ENCODE peak calls at places on chromosomes 1 and 21, in five cellular contexts. I is bronchial epithelial cell; A is CD8-positive, alpha-beta T cell; C is effector memory CD4-positive, alpha-beta T cell; X is ACHN. G is an unnamed sample.

GRCh38 chr1:167578935-167579521 is 25.5 kb upstream of the CREG1 start:
- DNase-seq in I (no peak), A (no peak), C (no peak), X (no peak), G (no peak)

GRCh38 chr1:173137116-173137515 is 70.0 kb downstream of the TNFSF4 start:
- DNase-seq in I (no peak), A (no peak), C (no peak), X (no peak), G (no peak)

GRCh38 chr1:30513396-30514136 is 209.8 kb downstream of the MATN1 start:
- DNase-seq in I (no peak), A (peak; percentile 35), C (no peak), X (no peak), G (no peak)

GRCh38 chr1:41238311-41239094 is 3.6 kb downstream of the SCMH1 start:
- DNase-seq in I (peak; percentile 64), A (no peak), C (no peak), X (peak; percentile 32), G (no peak)

GRCh38 chr1:214586621-214587020 is 16.4 kb upstream of the CENPF start:
- DNase-seq in I (no peak), A (no peak), C (no peak), X (no peak), G (no peak)

GRCh38 chr1:229013981-229014380 is 256.9 kb upstream of the RAB4A start:
- DNase-seq in I (no peak), A (no peak), C (no peak), X (no peak), G (no peak)

GRCh38 chr1:27934818-27935549 is at the start of gene SMPDL3B:
- DNase-seq in I (peak; percentile 53), A (no peak), C (no peak), X (peak; percentile 81), G (no peak)

GRCh38 chr1:161404051-161404597 is 36.4 kb upstream of the CFAP126 start:
- DNase-seq in I (no peak), A (no peak), C (no peak), X (no peak), G (no peak)

GRCh38 chr1:183753464-183753891 is 51.4 kb upstream of the RGL1 start:
- DNase-seq in I (peak; percentile 91), A (no peak), C (no peak), X (no peak), G (no peak)

GRCh38 chr1:64539808-64540207 is 69.9 kb downstream of the CACHD1 start:
- DNase-seq in I (no peak), A (no peak), C (no peak), X (peak; percentile 20), G (peak; percentile 60)

GRCh38 chr1:113874017-113874879 is 2.7 kb upstream of the PTPN22 start:
- DNase-seq in I (peak; percentile 88), A (no peak), C (no peak), X (peak; percentile 14), G (no peak)

GRCh38 chr1:215119719-215120118 is 37.2 kb downstream of the KCNK2 start:
- DNase-seq in I (no peak), A (no peak), C (no peak), X (no peak), G (no peak)

GRCh38 chr1:101388904-101389546 is 152.2 kb downstream of the S1PR1 start:
- DNase-seq in I (no peak), A (no peak), C (no peak), X (no peak), G (peak; percentile 24)

GRCh38 chr1:31755197-31755611 is 8.9 kb downstream of the ADGRB2 start:
- DNase-seq in I (no peak), A (no peak), C (no peak), X (no peak), G (no peak)

GRCh38 chr21:29164330-29164942 is 34.0 kb downstream of the MAP3K7CL start:
- DNase-seq in I (peak; percentile 78), A (no peak), C (no peak), X (peak; percentile 84), G (peak; percentile 88)

GRCh38 chr1:68565923-68566322 is 69.0 kb upstream of the DEPDC1 start:
- DNase-seq in I (no peak), A (no peak), C (no peak), X (no peak), G (no peak)

GRCh38 chr1:201859424-201859823 is 29.3 kb upstream of the SHISA4 start:
- DNase-seq in I (no peak), A (no peak), C (no peak), X (no peak), G (no peak)

GRCh38 chr1:183472488-183473285 is at the start of gene SMG7:
- DNase-seq in I (no peak), A (no peak), C (peak; percentile 52), X (peak; percentile 48), G (no peak)

GRCh38 chr1:226868726-226869125 is 1.7 kb upstream of the PSEN2 start:
- DNase-seq in I (no peak), A (no peak), C (no peak), X (no peak), G (no peak)

GRCh38 chr1:84143796-84144565 is at the start of gene PRKACB:
- DNase-seq in I (peak; percentile 72), A (no peak), C (no peak), X (peak; percentile 60), G (peak; percentile 72)

G was measured in A673.